ENCODE peak calls at places on chromosomes 2 and 18, in five cellular contexts. M is lung, S is aorta, C is transverse colon, X is prostate gland. Z is an unnamed sample. For H3K9me3, the result is how much of the 10 kb centered on the place peaks cover.

GRCh38 chr2:28696261-28696660 is 55.4 kb upstream of the PPP1CB start:
- DNase-seq in S (no peak), M (no peak), C (no peak), X (no peak), Z (no peak)

GRCh38 chr2:950627-950992 is at the start of gene SNTG2:
- DNase-seq in M (no peak), C (peak), S (peak), X (peak), Z (peak)

GRCh38 chr2:168583710-168584521 is 127.8 kb downstream of the CERS6 start:
- DNase-seq in M (no peak), C (peak), X (no peak), S (no peak), Z (no peak)

GRCh38 chr2:11775384-11775783 is 29.0 kb downstream of the LPIN1 start:
- DNase-seq in C (no peak), S (no peak), X (no peak), M (no peak), Z (no peak)

GRCh38 chr2:54531558-54531957 is 75.4 kb downstream of the SPTBN1 start:
- DNase-seq in S (no peak), C (no peak), X (no peak), M (no peak), Z (no peak)

GRCh38 chr2:80102026-80102425 is 202.5 kb downstream of the LRRTM1 start:
- DNase-seq in M (no peak), X (no peak), C (no peak), S (no peak), Z (no peak)

GRCh38 chr2:201199847-201200246 is 16.9 kb downstream of the CASP10 start:
- DNase-seq in M (no peak), C (no peak), S (no peak), X (no peak), Z (no peak)

GRCh38 chr18:59861963-59862819 is 37.6 kb upstream of the PMAIP1 start:
- DNase-seq in X (no peak), S (no peak), M (no peak), C (no peak), Z (no peak)

GRCh38 chr2:182038579-182038978 is 52.9 kb downstream of the PPP1R1C start:
- DNase-seq in X (no peak), M (no peak), S (no peak), C (no peak), Z (no peak)

GRCh38 chr18:3048121-3048520 is 35.2 kb upstream of the LPIN2 start:
- DNase-seq in C (no peak), S (no peak), X (no peak), M (no peak), Z (no peak)

GRCh38 chr18:36311026-36311570 is 13.6 kb downstream of the FHOD3 start:
- DNase-seq in S (no peak), X (no peak), C (no peak), M (no peak), Z (no peak)

GRCh38 chr2:203811491-203812221 is 55.9 kb upstream of the CTLA4 start:
- DNase-seq in S (peak), C (peak), M (peak), X (no peak), Z (peak)

GRCh38 chr2:71505086-71505769 is 51.9 kb downstream of the DYSF start:
- DNase-seq in M (no peak), S (no peak), X (no peak), C (no peak), Z (no peak)

GRCh38 chr2:53724511-53724910 is 43.1 kb upstream of the CHAC2 start:
- DNase-seq in M (no peak), S (no peak), X (no peak), C (no peak), Z (no peak)

GRCh38 chr18:12307871-12308385 is at the start of gene TUBB6:
- DNase-seq in X (no peak), S (peak), M (peak), C (peak), Z (peak)

GRCh38 chr2:63765117-63765516 is 76.6 kb upstream of the UGP2 start:
- DNase-seq in C (peak), S (no peak), X (peak), M (no peak), Z (no peak)

GRCh38 chr2:96154506-96155380 is 9.5 kb upstream of the DUSP2 start:
- DNase-seq in S (peak), M (no peak), X (no peak), C (no peak), Z (peak)

GRCh38 chr2:173991857-173992588 is 26.9 kb upstream of the SP3 start:
- DNase-seq in X (no peak), M (no peak), C (peak), S (peak), Z (peak)

GRCh38 chr18:12948055-12948804 is 419 bp downstream of the SEH1L start:
- DNase-seq in C (peak), M (peak), S (peak), X (peak), Z (peak)

GRCh38 chr18:58605027-58606020 is 23.6 kb downstream of the ALPK2 start:
- DNase-seq in X (no peak), M (no peak), C (no peak), S (no peak), Z (no peak)

GRCh38 chr18:44823782-44824181 is 143.1 kb downstream of the SETBP1 start:
- DNase-seq in S (no peak), C (no peak), M (no peak), X (no peak), Z (no peak)

GRCh38 chr2:96928277-96928781 is 58.1 kb downstream of the FAM178B start:
- DNase-seq in X (peak), C (no peak), S (no peak), M (no peak), Z (no peak)

GRCh38 chr2:241344925-241345651 is 11.0 kb upstream of the FARP2 start:
- DNase-seq in C (no peak), X (no peak), S (no peak), M (no peak), Z (no peak)

GRCh38 chr2:237466266-237466665 is 20.8 kb upstream of the MLPH start:
- DNase-seq in C (no peak), S (no peak), X (no peak), M (no peak), Z (no peak)

GRCh38 chr2:197248001-197248401 is 62.6 kb downstream of the ANKRD44 start:
- DNase-seq in S (no peak), X (no peak), C (no peak), M (no peak), Z (no peak)

GRCh38 chr18:55453186-55453585 is 134.8 kb downstream of the TCF4 start:
- DNase-seq in S (no peak), X (no peak), C (no peak), M (no peak), Z (no peak)

GRCh38 chr2:84697895-84698294 is 181.6 kb downstream of the DNAH6 start:
- DNase-seq in X (no peak), M (no peak), S (no peak), C (no peak), Z (no peak)

GRCh38 chr2:181178130-181178529 is 197.7 kb downstream of the UBE2E3 start:
- DNase-seq in X (no peak), S (no peak), M (no peak), C (no peak), Z (no peak)

GRCh38 chr2:42951263-42951938 is 159.0 kb upstream of the HAAO start:
- DNase-seq in M (no peak), C (no peak), X (no peak), S (no peak), Z (no peak)

GRCh38 chr2:176188969-176189665 is 649 bp downstream of the HOXD1 start:
- DNase-seq in X (no peak), S (peak), C (peak), M (peak), Z (no peak)

DNA sequence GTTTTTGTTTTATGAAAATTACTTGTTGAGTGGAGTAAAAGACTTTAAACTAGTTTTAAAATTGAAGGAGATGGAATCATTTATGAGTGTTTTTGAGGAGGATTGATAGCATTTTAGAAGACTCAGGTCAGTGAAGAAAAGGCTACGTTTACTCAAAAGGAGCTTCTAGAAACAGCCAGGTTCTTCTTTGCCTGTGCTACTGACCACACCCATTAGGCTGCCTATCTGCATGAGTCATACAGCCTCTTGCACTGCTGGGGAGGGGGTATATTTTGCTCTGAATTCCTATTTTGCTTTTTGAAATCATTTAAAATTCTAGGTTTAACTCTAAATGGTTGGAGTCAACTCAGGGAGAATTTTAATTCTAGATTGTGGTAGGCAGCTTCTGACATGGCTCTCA is 22.3 kb downstream of the EFEMP1 start:
- DNase-seq in C (no peak), M (no peak), S (no peak), X (no peak), Z (no peak)
- H3K9me3 ChIP-seq in C (under half), M (under half), S (under half), X (under half), Z (under half)

DNA sequence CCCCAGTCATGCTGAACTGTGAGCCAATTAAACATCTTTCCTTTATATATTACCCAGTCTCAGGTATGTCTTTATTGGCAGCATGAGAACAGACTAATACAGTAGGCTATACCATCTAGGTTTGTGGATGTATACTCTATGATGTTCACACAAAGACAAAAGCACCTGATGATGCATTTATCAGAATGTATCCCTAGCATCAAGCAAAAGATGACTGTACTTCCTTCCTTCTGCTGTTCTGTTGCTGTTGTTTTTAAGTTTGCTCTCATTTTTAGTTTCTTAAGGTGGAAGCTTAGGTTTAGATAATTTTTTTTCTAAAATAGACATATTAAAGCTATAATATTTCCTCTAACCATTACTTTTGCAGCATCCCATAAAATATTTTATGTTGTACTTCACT is 12.4 kb downstream of the ZSCAN30 start:
- DNase-seq in M (no peak), X (no peak), C (no peak), S (no peak), Z (no peak)
- H3K9me3 ChIP-seq in M (under half), X (under half), C (under half), S (under half), Z (under half)

DNA sequence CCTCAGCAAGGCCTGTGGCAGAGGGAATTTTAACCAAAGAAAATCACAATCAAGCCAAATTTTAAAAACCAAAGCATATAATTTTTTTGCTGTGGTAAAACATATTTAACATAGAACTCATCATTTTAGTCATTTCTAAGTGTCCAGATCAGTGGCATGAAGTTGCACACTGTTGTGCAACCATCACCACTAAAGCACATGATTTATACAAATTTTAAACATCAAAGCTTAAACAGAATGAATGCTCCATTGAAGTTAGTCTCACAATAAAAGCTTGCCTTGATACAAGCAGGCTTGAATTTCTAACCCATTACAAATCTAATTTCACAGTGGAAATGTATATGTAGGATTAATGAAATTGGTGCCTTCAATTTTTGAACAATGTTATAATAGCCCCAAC is 31.2 kb downstream of the FTCDNL1 start:
- DNase-seq in M (no peak), C (no peak), S (no peak), X (no peak), Z (no peak)
- H3K9me3 ChIP-seq in M (under half), C (under half), S (under half), X (under half), Z (under half)

DNA sequence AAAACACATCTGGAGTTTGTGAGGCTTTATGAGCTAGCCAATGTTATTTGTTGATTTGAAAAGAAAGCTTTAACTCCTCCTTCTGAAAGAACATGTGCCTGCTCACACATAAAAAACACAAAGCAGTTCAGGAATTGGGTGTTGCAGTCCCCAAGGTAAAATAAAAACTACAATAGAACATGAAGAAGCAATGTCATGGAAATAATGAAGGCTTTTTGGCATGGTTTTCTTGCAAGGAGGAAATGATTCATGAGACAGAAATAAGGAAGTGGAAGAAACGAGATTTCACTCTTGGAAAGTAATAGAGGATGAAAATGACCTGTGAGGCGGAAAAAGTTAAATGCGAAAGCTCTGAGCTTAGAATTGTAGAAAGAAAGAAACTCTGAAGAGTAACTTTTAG is 81.1 kb downstream of the TRIB2 start:
- DNase-seq in M (no peak), C (no peak), X (no peak), S (no peak), Z (no peak)
- H3K9me3 ChIP-seq in M (under half), C (under half), X (under half), S (under half), Z (under half)

GRCh38 chr2:231908584-231908983 is 17.6 kb downstream of the NPPC start:
- DNase-seq in S (peak), X (no peak), C (no peak), M (no peak), Z (no peak)

GRCh38 chr2:231907765-231908164 is 18.4 kb downstream of the NPPC start:
- DNase-seq in X (no peak), S (peak), C (no peak), M (no peak), Z (no peak)

GRCh38 chr2:231904161-231904611 is 22.0 kb downstream of the NPPC start:
- DNase-seq in M (no peak), X (no peak), S (peak), C (peak), Z (no peak)

GRCh38 chr2:231902598-231902997 is 23.6 kb downstream of the NPPC start:
- DNase-seq in X (no peak), S (peak), M (no peak), C (no peak), Z (no peak)

DNA sequence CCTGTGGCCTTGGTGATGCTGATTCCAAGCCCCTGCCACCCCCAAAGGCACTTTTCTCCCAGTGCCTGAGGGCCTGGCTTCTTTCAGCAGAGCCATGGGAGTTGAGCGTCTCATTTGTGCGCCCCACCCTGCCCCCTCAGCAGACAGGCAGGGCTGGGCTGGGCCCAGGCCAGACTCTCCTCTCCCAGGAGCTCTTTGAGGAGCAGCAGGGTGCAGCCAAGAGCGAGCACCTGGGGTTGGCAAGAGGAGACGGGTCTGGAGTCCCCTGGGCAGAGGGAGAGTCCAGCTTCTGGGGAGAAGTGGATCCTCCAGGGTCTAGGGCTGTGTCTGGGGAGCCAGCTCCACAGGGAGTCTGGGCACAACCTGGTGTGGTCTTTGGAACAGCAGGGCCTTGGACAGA is 21.2 kb downstream of the NPPC start:
- DNase-seq in S (peak), M (no peak), X (no peak), C (no peak), Z (no peak)
- H3K9me3 ChIP-seq in S (under half), M (under half), X (under half), C (under half), Z (under half)

GRCh38 chr2:218505754-218506371 is 62.3 kb downstream of the USP37 start:
- DNase-seq in M (no peak), C (no peak), X (no peak), S (no peak), Z (no peak)
- H3K9me3 ChIP-seq in M (under half), C (under half), X (under half), S (under half), Z (under half)

DNA sequence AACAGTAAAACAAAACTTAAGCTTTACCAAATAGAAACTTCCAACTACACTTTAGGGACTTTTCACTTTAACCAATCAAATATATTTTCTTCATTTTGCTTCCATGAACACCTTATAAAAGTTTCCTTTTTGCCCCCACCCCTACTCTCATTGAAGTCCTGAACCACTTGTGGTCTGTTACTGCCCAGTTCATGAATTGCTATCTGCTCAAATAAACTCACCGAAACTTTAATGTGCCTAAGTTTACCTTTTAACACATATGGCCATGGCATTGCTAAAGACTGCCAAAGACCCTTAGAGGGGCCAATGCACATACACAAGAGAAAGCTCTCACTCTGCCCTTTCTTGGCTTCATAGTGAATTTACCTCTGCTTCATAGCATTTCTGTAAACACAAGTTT is 195.3 kb downstream of the RND3 start:
- DNase-seq in M (no peak), X (no peak), S (no peak), C (no peak), Z (no peak)
- H3K9me3 ChIP-seq in M (under half), X (under half), S (under half), C (under half), Z (under half)

Z was measured in right lobe of liver.